ENCODE peak calls at places on chromosomes 13 and 19, in eight cellular contexts. Y, Z, G, M, O, W, K and R are unnamed samples. For H3K4me1, the result is how much of the 10 kb centered on the place peaks cover.

GRCh38 chr13:43666403-43666802 is 120.4 kb downstream of the ENOX1 start:
- DNase-seq in K (no peak), W (peak), G (no peak), M (no peak), O (no peak), Z (no peak), Y (no peak), R (no peak)

GRCh38 chr19:43623889-43624670 is 4.7 kb upstream of the ZNF428 start:
- DNase-seq in Y (no peak), W (no peak), K (no peak), O (no peak), G (no peak), Z (no peak), M (peak), R (no peak)

GRCh38 chr13:93859666-93860065 is 619.8 kb downstream of the DCT start:
- DNase-seq in K (no peak), G (no peak), Z (peak), W (no peak), M (no peak), Y (no peak), O (no peak), R (no peak)

GRCh38 chr19:347946-348861 is 3.6 kb upstream of the MIER2 start:
- DNase-seq in Y (no peak), Z (no peak), G (no peak), M (peak), W (no peak), K (no peak), O (no peak), R (no peak)

GRCh38 chr19:41753936-41754529 is 1.3 kb upstream of the CEACAM6 start:
- DNase-seq in O (peak), G (peak), M (peak), Z (peak), W (peak), K (peak), Y (peak), R (no peak)

GRCh38 chr13:72651196-72651595 is 76.2 kb downstream of the MZT1 start:
- DNase-seq in K (no peak), G (no peak), Z (peak), M (peak), O (no peak), W (no peak), Y (no peak), R (no peak)

GRCh38 chr13:81442904-81443303 is 1102.0 kb upstream of the SPRY2 start:
- DNase-seq in O (no peak), M (no peak), G (no peak), Y (no peak), Z (no peak), K (no peak), W (no peak), R (no peak)

GRCh38 chr13:48403151-48403631 is 9.7 kb downstream of the LPAR6 start:
- DNase-seq in M (no peak), W (no peak), K (no peak), Z (peak), O (no peak), G (no peak), Y (no peak), R (no peak)

GRCh38 chr13:37701972-37702371 is 103.4 kb upstream of the POSTN start:
- DNase-seq in W (no peak), O (no peak), M (peak), K (no peak), Y (no peak), Z (peak), G (no peak), R (peak)

GRCh38 chr13:94546071-94546839 is 49.7 kb downstream of the TGDS start:
- DNase-seq in O (no peak), W (no peak), Y (no peak), M (peak), G (no peak), K (no peak), Z (no peak), R (no peak)

GRCh38 chr13:41610426-41610825 is 153.1 kb downstream of the RGCC start:
- DNase-seq in O (no peak), M (no peak), G (no peak), K (peak), W (no peak), Y (peak), Z (peak), R (no peak)

GRCh38 chr19:35729021-35729420 is 11.2 kb downstream of the KMT2B start:
- DNase-seq in G (no peak), Z (no peak), W (no peak), K (no peak), M (no peak), Y (no peak), O (no peak), R (no peak)

GRCh38 chr13:47426126-47426849 is 529.4 kb upstream of the HTR2A start:
- DNase-seq in Y (peak), O (no peak), G (no peak), K (no peak), M (no peak), W (peak), Z (peak), R (no peak)

GRCh38 chr19:1312732-1313694 is 27.3 kb downstream of the EFNA2 start:
- DNase-seq in Y (no peak), Z (peak), M (peak), G (no peak), W (peak), K (no peak), O (no peak), R (no peak)

GRCh38 chr19:8261347-8261746 is 46.8 kb downstream of the CD320 start:
- DNase-seq in G (peak), Y (no peak), K (no peak), M (no peak), O (no peak), W (no peak), Z (no peak), R (no peak)

GRCh38 chr19:52398091-52398461 is 427 bp downstream of the ZNF528 start:
- DNase-seq in G (no peak), M (no peak), K (no peak), Z (no peak), Y (no peak), W (no peak), O (no peak), R (no peak)

GRCh38 chr19:12838182-12838890 is at the start of gene MAST1:
- DNase-seq in O (peak), K (no peak), Y (peak), W (peak), G (no peak), M (peak), Z (no peak), R (no peak)

GRCh38 chr19:48738557-48739399 is 1.6 kb downstream of the RASIP1 start:
- DNase-seq in W (peak), G (peak), K (peak), Y (peak), Z (peak), O (peak), M (peak), R (peak)

GRCh38 chr19:383922-384800 is 24.8 kb downstream of the C2CD4C start:
- DNase-seq in W (no peak), K (no peak), G (no peak), M (peak), O (no peak), Y (no peak), Z (no peak), R (no peak)

GRCh38 chr19:13841339-13842293 is 35.3 kb upstream of the NANOS3 start:
- DNase-seq in G (peak), Y (peak), Z (no peak), K (peak), O (peak), M (no peak), W (peak), R (peak)

GRCh38 chr13:111398196-111398595 is 77.8 kb downstream of the TEX29 start:
- DNase-seq in Z (no peak), K (no peak), M (no peak), Y (no peak), G (no peak), O (no peak), W (no peak), R (no peak)

GRCh38 chr19:11737964-11738745 is 591 bp downstream of the ZNF823 start:
- DNase-seq in Z (peak), M (peak), K (peak), Y (peak), G (peak), W (peak), O (peak), R (peak)

GRCh38 chr19:6066661-6067646 is 43.3 kb downstream of the RFX2 start:
- DNase-seq in O (peak), M (peak), K (peak), Z (peak), Y (peak), G (peak), W (peak), R (peak)

GRCh38 chr13:39451301-39451700 is 151.7 kb downstream of the LHFPL6 start:
- DNase-seq in Z (peak), G (peak), W (peak), O (no peak), M (no peak), Y (no peak), K (no peak), R (no peak)

GRCh38 chr19:14383898-14384669 is 2.8 kb downstream of the ADGRE5 start:
- DNase-seq in Y (no peak), W (peak), M (peak), O (peak), G (peak), Z (peak), K (no peak), R (peak)

GRCh38 chr19:33325920-33326319 is 23.6 kb upstream of the CEBPA start:
- DNase-seq in K (no peak), G (no peak), M (no peak), Y (peak), Z (peak), W (no peak), O (no peak), R (peak)

GRCh38 chr13:91567485-91568207 is 169.2 kb downstream of the GPC5 start:
- DNase-seq in Y (no peak), M (no peak), Z (peak), O (no peak), K (no peak), G (no peak), W (no peak), R (no peak)

GRCh38 chr13:59103004-59103768 is 1060.5 kb downstream of the DIAPH3 start:
- DNase-seq in W (no peak), G (no peak), Z (peak), Y (no peak), M (no peak), K (no peak), O (no peak), R (no peak)

GRCh38 chr13:35598790-35599369 is 122.4 kb upstream of the MAB21L1 start:
- DNase-seq in Z (no peak), O (no peak), G (no peak), M (no peak), W (no peak), Y (no peak), K (no peak), R (no peak)

GRCh38 chr19:5339950-5340636 is 519 bp downstream of the PTPRS start:
- DNase-seq in G (no peak), Y (peak), K (no peak), Z (no peak), W (no peak), O (no peak), M (no peak), R (no peak)

GRCh38 chr19:3618144-3618810 is 8.3 kb downstream of the CACTIN start:
- DNase-seq in Z (peak), M (peak), W (peak), Y (peak), K (peak), O (no peak), G (peak), R (peak)

GRCh38 chr13:91172160-91172559 is 175.3 kb upstream of the MIR17HG start:
- DNase-seq in W (no peak), Z (no peak), M (no peak), K (no peak), G (no peak), Y (no peak), O (no peak), R (no peak)

GRCh38 chr19:42254083-42254849 is 662 bp downstream of the ERF start:
- DNase-seq in Z (peak), K (peak), W (peak), Y (peak), G (peak), M (peak), O (peak), R (peak)

GRCh38 chr13:56909896-56910600 is 230.7 kb upstream of the PRR20A start:
- DNase-seq in W (no peak), M (no peak), Z (no peak), O (no peak), Y (no peak), K (no peak), G (no peak), R (no peak)

GRCh38 chr13:22735381-22735995 is 445.3 kb upstream of the SGCG start:
- DNase-seq in Y (no peak), G (no peak), W (no peak), O (no peak), Z (no peak), K (no peak), M (peak), R (no peak)

GRCh38 chr13:111132948-111133347 is 17.8 kb downstream of the ARHGEF7 start:
- DNase-seq in W (no peak), M (no peak), Z (no peak), K (no peak), G (no peak), O (no peak), Y (no peak), R (no peak)

GRCh38 chr13:110377178-110378175 is 70.4 kb downstream of the COL4A2 start:
- DNase-seq in K (no peak), W (no peak), M (no peak), G (no peak), O (no peak), Y (no peak), Z (no peak), R (peak)

GRCh38 chr13:30752201-30752797 is 17.0 kb downstream of the ALOX5AP start:
- DNase-seq in Z (peak), W (no peak), K (no peak), Y (peak), M (no peak), G (no peak), O (no peak), R (no peak)

GRCh38 chr13:96238861-96239260 is 149.0 kb downstream of the HS6ST3 start:
- DNase-seq in M (no peak), Y (no peak), W (no peak), G (no peak), K (no peak), O (no peak), Z (no peak), R (no peak)

GRCh38 chr13:55410398-55411330 is 1730.1 kb upstream of the PRR20A start:
- DNase-seq in K (no peak), Y (no peak), O (no peak), Z (no peak), M (peak), W (no peak), G (no peak), R (no peak)
- H3K4me1 ChIP-seq in K (under half), Y (under half), O (under half), Z (under half), M (under half), W (under half), G (under half), R (under half)

DNA sequence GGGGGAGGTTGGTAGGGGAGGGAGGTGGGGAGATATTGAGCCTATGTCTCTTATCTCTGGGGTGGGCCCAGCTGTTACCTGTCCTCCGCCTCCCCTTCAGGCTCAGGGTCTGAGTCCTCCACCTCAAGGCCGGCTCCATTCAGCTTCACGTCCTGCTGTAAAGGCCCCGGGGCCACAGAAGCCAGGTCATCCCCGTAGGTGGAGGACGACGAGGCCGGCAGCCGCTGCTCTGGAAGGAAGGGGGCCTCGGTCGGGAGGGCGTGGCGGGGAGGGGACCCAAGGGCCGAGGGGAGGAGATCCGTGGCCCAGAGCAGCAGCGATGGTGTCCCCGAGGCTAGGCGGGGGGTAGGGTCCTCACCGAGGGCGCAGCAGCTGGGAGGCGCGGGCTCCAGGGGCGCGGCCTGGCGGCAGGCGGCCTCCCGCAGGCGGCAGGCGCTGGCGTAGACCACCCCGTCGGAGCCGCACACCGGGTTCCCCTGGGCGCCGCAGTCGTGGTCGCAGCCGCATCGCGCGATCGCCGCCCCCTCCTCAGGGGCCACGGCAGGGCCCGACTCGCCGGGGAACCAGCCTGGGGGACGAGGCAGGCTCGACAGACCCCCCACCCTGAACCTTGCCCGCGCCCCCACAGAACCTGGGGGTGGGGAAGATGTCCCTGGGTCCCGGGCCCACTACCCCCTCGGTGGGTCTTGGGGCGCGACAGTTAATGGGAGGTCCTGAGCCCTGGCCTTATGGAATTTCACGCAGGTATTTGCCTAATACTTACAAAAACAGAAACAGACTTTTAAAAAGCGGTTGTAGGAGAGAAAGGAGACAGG is 7.5 kb downstream of the F2RL3 start:
- DNase-seq in W (peak), Z (no peak), K (no peak), O (no peak), M (peak), G (peak), Y (no peak), R (no peak)
- H3K4me1 ChIP-seq in W (under half), Z (under half), K (under half), O (under half), M (under half), G (under half), Y (under half), R (under half)

GRCh38 chr13:50128406-50129048 is 113.3 kb downstream of the KCNRG start:
- DNase-seq in W (no peak), O (no peak), K (no peak), G (no peak), Y (no peak), Z (no peak), M (peak), R (no peak)

GRCh38 chr13:50127726-50128291 is 112.6 kb downstream of the KCNRG start:
- DNase-seq in M (peak), Y (no peak), G (no peak), K (no peak), O (no peak), Z (no peak), W (peak), R (no peak)

GRCh38 chr13:50130686-50131051 is 115.4 kb downstream of the KCNRG start:
- DNase-seq in G (no peak), W (peak), Y (no peak), Z (peak), M (no peak), O (no peak), K (no peak), R (no peak)

GRCh38 chr13:50129923-50130685 is 114.9 kb downstream of the KCNRG start:
- DNase-seq in K (no peak), M (peak), Y (peak), G (no peak), W (peak), Z (peak), O (no peak), R (peak)

GRCh38 chr13:50129065-50129922 is 114.0 kb downstream of the KCNRG start:
- DNase-seq in O (no peak), K (no peak), M (peak), W (no peak), G (no peak), Z (no peak), Y (no peak), R (peak)
- H3K4me1 ChIP-seq in O (half or more), K (under half), M (under half), W (under half), G (under half), Z (under half), Y (under half), R (under half)

DNA sequence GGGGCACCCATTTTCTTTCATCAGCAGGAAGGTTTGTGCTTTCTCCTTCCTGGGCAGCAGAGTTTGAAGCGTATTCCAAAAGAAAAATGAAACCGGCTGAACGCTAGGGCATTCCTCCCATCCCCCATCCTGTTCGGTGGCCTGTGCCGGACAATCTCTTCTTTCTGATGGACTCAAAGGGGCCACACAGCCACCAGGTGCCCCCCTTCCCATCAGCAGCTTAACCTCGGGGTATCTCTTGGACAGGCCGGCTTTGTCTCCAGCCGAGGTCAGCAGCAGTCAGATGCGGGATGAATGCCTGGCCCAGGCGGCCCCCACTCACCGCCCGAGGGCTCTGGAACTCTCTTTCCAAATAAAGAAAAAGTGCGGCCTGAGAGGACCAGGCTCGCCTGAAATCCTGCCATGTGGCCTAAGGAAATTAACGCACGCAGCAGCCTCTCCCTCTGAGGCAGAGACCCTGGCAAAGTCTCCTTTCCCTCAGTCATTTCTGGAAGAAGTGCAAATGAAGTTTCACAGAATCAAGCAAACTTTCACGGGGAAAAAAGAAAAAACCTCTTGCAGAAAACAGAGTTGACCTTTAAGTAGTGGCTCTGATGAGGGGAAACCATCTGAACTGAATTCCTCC is 67.8 kb downstream of the RASA3 start:
- DNase-seq in M (no peak), K (peak), O (no peak), G (no peak), W (no peak), Z (peak), Y (peak), R (peak)
- H3K4me1 ChIP-seq in M (under half), K (under half), O (half or more), G (under half), W (under half), Z (half or more), Y (under half), R (under half)

DNA sequence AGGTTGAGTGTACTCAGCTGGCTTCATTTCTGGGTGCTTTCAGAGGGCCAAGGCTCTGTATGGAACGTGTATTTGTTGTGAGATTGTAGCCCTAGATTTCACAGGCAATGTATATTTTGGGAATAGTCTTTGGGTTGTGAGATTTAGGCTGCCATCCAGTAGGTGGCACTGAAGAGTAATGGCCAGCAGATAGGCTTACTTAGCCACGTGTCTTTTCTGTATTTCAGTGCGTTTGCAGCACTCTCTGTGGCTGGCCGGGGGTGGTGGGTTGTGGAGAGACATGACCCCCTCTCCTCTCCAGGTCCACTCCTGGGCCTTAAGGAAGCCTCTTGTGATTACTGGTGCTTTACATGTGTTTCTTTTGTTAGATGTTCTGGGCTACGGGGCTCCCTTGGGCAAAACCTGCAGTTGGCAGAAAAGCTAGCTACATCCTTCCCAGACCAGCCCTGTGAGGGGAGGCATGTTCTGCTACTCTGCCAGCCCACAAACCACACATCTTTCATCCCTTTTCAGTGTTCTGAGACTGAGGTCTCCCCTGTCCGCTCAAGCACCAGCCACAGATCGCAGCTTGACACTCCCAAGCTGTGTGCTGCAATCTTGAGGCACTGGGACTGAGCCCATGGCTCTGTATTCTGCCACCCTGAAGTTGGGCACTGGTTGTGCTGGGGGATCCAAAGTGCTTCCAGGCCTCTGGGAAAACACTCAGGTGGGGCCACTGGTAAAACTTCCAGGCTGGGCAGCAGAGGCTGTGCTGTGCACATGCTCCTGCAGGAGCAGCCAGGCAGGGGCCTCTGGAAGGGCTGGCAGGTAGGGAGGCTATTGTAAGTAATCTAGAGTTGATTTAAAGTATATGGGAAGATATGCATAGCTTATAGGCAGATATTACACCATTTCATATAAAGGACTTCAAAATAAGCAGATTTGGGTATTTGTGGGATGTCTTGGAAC is 1096.8 kb upstream of the PCDH20 start:
- DNase-seq in Y (no peak), O (no peak), Z (peak), K (no peak), G (peak), M (peak), W (peak), R (no peak)
- H3K4me1 ChIP-seq in Y (under half), O (under half), Z (under half), K (under half), G (under half), M (under half), W (under half), R (under half)

GRCh38 chr19:45090034-45090433 is 2.9 kb upstream of the PPP1R37 start:
- DNase-seq in O (no peak), W (no peak), M (peak), K (no peak), Z (no peak), G (no peak), Y (no peak), R (no peak)
- H3K4me1 ChIP-seq in O (under half), W (under half), M (under half), K (under half), Z (under half), G (under half), Y (under half), R (under half)